ENCODE peak calls at places on chromosome 22, in seven cellular contexts. O, R, K, X, Q, Z and F are unnamed samples.
A peak's percentile ranks its signal among the peaks of the same experiment; 100 is the strongest.

GRCh38 chr22:37991738-37992442 is 7.5 kb upstream of the SOX10 start:
- DNase-seq in O (no peak), R (no peak), K (peak; percentile 15), X (no peak), Q (no peak), Z (no peak), F (no peak)

GRCh38 chr22:29312218-29313125 is 3.0 kb downstream of the RASL10A start:
- DNase-seq in O (no peak), R (no peak), K (no peak), X (no peak), Q (no peak), Z (no peak), F (peak; percentile 60)

GRCh38 chr22:48104786-48105185 is 1342.3 kb downstream of the TBC1D22A start:
- DNase-seq in O (no peak), R (no peak), K (no peak), X (no peak), Q (no peak), Z (no peak), F (no peak)

GRCh38 chr22:28252539-28252938 is 333.5 kb upstream of the PITPNB start:
- DNase-seq in O (no peak), R (no peak), K (no peak), X (no peak), Q (no peak), Z (no peak), F (no peak)

GRCh38 chr22:17106785-17107546 is 14.2 kb downstream of the TMEM121B start:
- DNase-seq in O (no peak), R (no peak), K (no peak), X (no peak), Q (no peak), Z (no peak), F (no peak)

GRCh38 chr22:46547883-46548244 is 10.4 kb upstream of the CELSR1 start:
- DNase-seq in O (peak; percentile 84), R (no peak), K (peak; percentile 92), X (no peak), Q (peak; percentile 51), Z (peak; percentile 32), F (peak; percentile 60)

GRCh38 chr22:46810856-46811786 is 48.7 kb downstream of the TBC1D22A start:
- DNase-seq in O (no peak), R (no peak), K (no peak), X (no peak), Q (no peak), Z (no peak), F (peak; percentile 28)

GRCh38 chr22:29593923-29594322 is 9.5 kb upstream of the NF2 start:
- DNase-seq in O (no peak), R (no peak), K (no peak), X (no peak), Q (no peak), Z (no peak), F (no peak)

GRCh38 chr22:44129614-44129976 is 51.1 kb upstream of the PARVG start:
- DNase-seq in O (peak; percentile 33), R (no peak), K (peak; percentile 56), X (no peak), Q (no peak), Z (no peak), F (no peak)

GRCh38 chr22:45842141-45842831 is 134.7 kb downstream of the WNT7B start:
- DNase-seq in O (peak; percentile 29), R (no peak), K (peak; percentile 77), X (no peak), Q (no peak), Z (no peak), F (no peak)

GRCh38 chr22:48837341-48837935 is 990.2 kb downstream of the BRD1 start:
- DNase-seq in O (no peak), R (no peak), K (no peak), X (peak; percentile 6), Q (no peak), Z (peak; percentile 32), F (no peak)

GRCh38 chr22:19504900-19505734 is 19.1 kb downstream of the CLDN5 start:
- DNase-seq in O (no peak), R (no peak), K (no peak), X (no peak), Q (no peak), Z (no peak), F (no peak)

GRCh38 chr22:17451251-17451765 is 82.0 kb downstream of the CECR2 start:
- DNase-seq in O (no peak), R (no peak), K (no peak), X (no peak), Q (no peak), Z (no peak), F (no peak)

GRCh38 chr22:48234011-48234410 is 1471.6 kb downstream of the TBC1D22A start:
- DNase-seq in O (no peak), R (no peak), K (no peak), X (no peak), Q (no peak), Z (peak; percentile 6), F (no peak)

GRCh38 chr22:42316988-42317387 is 46.5 kb upstream of the TCF20 start:
- DNase-seq in O (peak; percentile 65), R (no peak), K (no peak), X (no peak), Q (peak; percentile 77), Z (no peak), F (no peak)

GRCh38 chr22:46380069-46380468 is 44.6 kb downstream of the TRMU start:
- DNase-seq in O (no peak), R (no peak), K (no peak), X (no peak), Q (no peak), Z (no peak), F (no peak)

GRCh38 chr22:43396321-43396933 is 15.4 kb upstream of the MPPED1 start:
- DNase-seq in O (no peak), R (no peak), K (no peak), X (no peak), Q (no peak), Z (no peak), F (no peak)

GRCh38 chr22:44615602-44616180 is 86.3 kb upstream of the PRR5 start:
- DNase-seq in O (no peak), R (no peak), K (no peak), X (no peak), Q (no peak), Z (no peak), F (no peak)

GRCh38 chr22:48568736-48569330 is 1258.8 kb downstream of the BRD1 start:
- DNase-seq in O (no peak), R (no peak), K (no peak), X (no peak), Q (no peak), Z (no peak), F (no peak)

GRCh38 chr22:46057206-46057605 is 80.2 kb upstream of the WNT7B start:
- DNase-seq in O (no peak), R (no peak), K (no peak), X (no peak), Q (peak; percentile 61), Z (peak; percentile 32), F (peak; percentile 25)

GRCh38 chr22:22989856-22990255 is 80.5 kb upstream of the GNAZ start:
- DNase-seq in O (no peak), R (no peak), K (no peak), X (no peak), Q (no peak), Z (no peak), F (no peak)

GRCh38 chr22:29311468-29312217 is 3.9 kb downstream of the RASL10A start:
- DNase-seq in O (peak; percentile 24), R (no peak), K (no peak), X (no peak), Q (no peak), Z (no peak), F (peak; percentile 58)

GRCh38 chr22:35044607-35045390 is 21.2 kb upstream of the ISX start:
- DNase-seq in O (no peak), R (no peak), K (no peak), X (no peak), Q (no peak), Z (peak; percentile 16), F (no peak)
- H3K4me3 ChIP-seq in O (no peak overlapping the region), R (no peak overlapping the region), K (no peak overlapping the region), X (no peak overlapping the region), Q (no peak overlapping the region), Z (no peak overlapping the region), F (no peak overlapping the region)

GRCh38 chr22:40218723-40219294 is 41.1 kb downstream of the TNRC6B start:
- DNase-seq in O (no peak), R (no peak), K (peak; percentile 31), X (no peak), Q (no peak), Z (no peak), F (no peak)
- H3K4me1 ChIP-seq in O (peaks cover 16% of the 10 kb centered on the region), R (peaks cover 3% of the 10 kb centered on the region), K (peaks cover 12% of the 10 kb centered on the region), X (peaks cover 9% of the 10 kb centered on the region), Q (peaks cover 9% of the 10 kb centered on the region), Z (no peaks in the 10 kb centered on the region), F (peaks cover 18% of the 10 kb centered on the region)

GRCh38 chr22:26567610-26568009 is 22.3 kb downstream of the TPST2 start:
- DNase-seq in O (no peak), R (no peak), K (no peak), X (no peak), Q (no peak), Z (no peak), F (no peak)
- H3K27ac ChIP-seq in O (no peak overlapping the region), R (no peak overlapping the region), K (no peak overlapping the region), X (no peak overlapping the region), Q (no peak overlapping the region), Z (no peak overlapping the region), F (peak overlapping the region; percentile 87)

GRCh38 chr22:20964090-20964798 is 2.8 kb upstream of the AIFM3 start:
- DNase-seq in O (no peak), R (no peak), K (no peak), X (no peak), Q (no peak), Z (no peak), F (no peak)
- H3K4me3 ChIP-seq in O (peak overlapping the region; percentile 39), R (no peak overlapping the region), K (no peak overlapping the region), X (no peak overlapping the region), Q (peak overlapping the region; percentile 24), Z (no peak overlapping the region), F (peak overlapping the region; percentile 27)